ENCODE peak calls at places on chromosomes 12 and 14, in ten cellular contexts. N is choroid plexus epithelial cell, E is stomach, P is astrocyte of the spinal cord, K is IMR-90, X is upper lobe of right lung, Y is coronary artery, L is adrenal gland, R is PC-3, O is GM12865. B is an unnamed sample.

GRCh38 chr12:125650587-125650986 is 585.4 kb downstream of the AACS start:
- DNase-seq in N (no peak), E (no peak), P (no peak), K (no peak), X (no peak), Y (no peak), L (no peak), R (no peak), O (no peak), B (no peak)

GRCh38 chr12:2580821-2581220 is 213.9 kb upstream of the FKBP4 start:
- DNase-seq in N (peak; percentile 57), E (no peak), P (peak; percentile 14), K (peak; percentile 83), X (no peak), Y (no peak), L (no peak), R (no peak), O (peak; percentile 10), B (no peak)

GRCh38 chr14:34231626-34232025 is 230.4 kb downstream of the SPTSSA start:
- DNase-seq in N (no peak), E (peak; percentile 31), P (peak; percentile 15), K (no peak), X (no peak), Y (no peak), L (no peak), R (no peak), O (no peak), B (no peak)

GRCh38 chr12:85829391-85829790 is 6.8 kb downstream of the RASSF9 start:
- DNase-seq in N (peak; percentile 40), E (no peak), P (peak; percentile 49), K (peak; percentile 46), X (no peak), Y (no peak), L (no peak), R (peak; percentile 34), O (no peak), B (no peak)

GRCh38 chr12:57874166-57875108 is 27.9 kb upstream of the CTDSP2 start:
- DNase-seq in N (no peak), E (no peak), P (no peak), K (no peak), X (no peak), Y (no peak), L (no peak), R (no peak), O (no peak), B (no peak)

GRCh38 chr12:77190022-77190421 is 124.7 kb upstream of the E2F7 start:
- DNase-seq in N (peak; percentile 84), E (no peak), P (peak; percentile 91), K (peak; percentile 89), X (no peak), Y (no peak), L (no peak), R (no peak), O (no peak), B (no peak)

GRCh38 chr14:37087520-37087919 is 84.9 kb downstream of the SLC25A21 start:
- DNase-seq in N (no peak), E (no peak), P (no peak), K (no peak), X (no peak), Y (no peak), L (no peak), R (no peak), O (no peak), B (no peak)

GRCh38 chr14:21096889-21097615 is 1.4 kb downstream of the ZNF219 start:
- DNase-seq in N (no peak), E (no peak), P (no peak), K (no peak), X (no peak), Y (no peak), L (no peak), R (no peak), O (no peak), B (no peak)

GRCh38 chr12:118850244-118850825 is 131.0 kb upstream of the SRRM4 start:
- DNase-seq in N (no peak), E (no peak), P (no peak), K (no peak), X (no peak), Y (no peak), L (no peak), R (peak; percentile 46), O (peak; percentile 48), B (peak; percentile 39)

GRCh38 chr12:17588968-17589367 is 501.0 kb downstream of the RERGL start:
- DNase-seq in N (no peak), E (no peak), P (no peak), K (no peak), X (no peak), Y (no peak), L (no peak), R (peak; percentile 70), O (no peak), B (no peak)

GRCh38 chr12:121009744-121010143 is 6.5 kb downstream of the C12orf43 start:
- DNase-seq in N (peak; percentile 75), E (peak; percentile 76), P (peak; percentile 33), K (peak; percentile 42), X (no peak), Y (no peak), L (no peak), R (peak; percentile 69), O (no peak), B (no peak)

GRCh38 chr14:74630881-74631690 is 19.0 kb upstream of the LTBP2 start:
- DNase-seq in N (no peak), E (no peak), P (no peak), K (peak; percentile 69), X (no peak), Y (no peak), L (no peak), R (no peak), O (no peak), B (no peak)

GRCh38 chr12:90028620-90029051 is 320.0 kb upstream of the ATP2B1 start:
- DNase-seq in N (peak; percentile 32), E (no peak), P (no peak), K (peak; percentile 33), X (no peak), Y (no peak), L (no peak), R (peak; percentile 65), O (no peak), B (no peak)

GRCh38 chr12:13024151-13024946 is 19.8 kb upstream of the FAM234B start:
- DNase-seq in N (peak; percentile 75), E (peak; percentile 31), P (peak; percentile 77), K (peak; percentile 82), X (no peak), Y (no peak), L (peak; percentile 20), R (no peak), O (no peak), B (no peak)

GRCh38 chr14:102255401-102256190 is 49.4 kb downstream of the MOK start:
- DNase-seq in N (peak; percentile 65), E (no peak), P (peak; percentile 43), K (peak; percentile 88), X (peak; percentile 46), Y (no peak), L (no peak), R (no peak), O (no peak), B (no peak)

DNA sequence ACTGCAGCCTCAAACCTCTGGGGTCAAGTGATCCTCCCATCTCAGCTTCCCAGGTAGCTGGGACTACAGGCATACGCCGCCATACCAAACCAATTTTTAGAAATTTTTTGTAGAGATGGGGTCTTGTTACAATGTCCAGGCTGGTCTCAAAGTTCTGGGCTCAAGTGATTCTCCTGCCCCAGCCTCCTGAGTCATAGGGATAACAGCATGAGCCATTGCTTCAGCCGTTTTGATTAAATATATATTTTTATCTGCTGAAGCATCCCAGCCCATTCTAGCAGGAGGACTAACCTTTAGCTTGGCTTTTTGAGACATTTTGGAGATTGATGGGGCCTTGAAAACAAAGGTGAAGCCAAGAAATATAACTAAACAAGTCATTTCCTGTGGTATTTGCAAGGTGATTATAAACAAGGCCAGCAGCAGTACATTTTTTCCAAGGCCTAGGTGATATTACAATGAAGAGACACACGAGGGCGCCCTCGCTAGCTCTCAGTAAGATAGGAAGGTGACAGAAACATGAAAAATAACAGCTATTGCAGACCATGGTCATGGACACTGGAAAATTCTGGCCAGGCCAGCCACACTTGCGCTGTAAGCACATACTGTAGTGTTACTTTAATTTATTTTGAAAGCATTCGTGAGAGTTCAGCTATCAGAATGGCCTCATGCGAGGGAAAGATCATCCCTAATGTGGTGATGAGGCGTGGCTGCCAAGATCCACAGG is 63.4 kb downstream of the DGLUCY start:
- DNase-seq in N (peak; percentile 88), E (peak; percentile 65), P (peak; percentile 81), K (peak; percentile 70), X (no peak), Y (no peak), L (peak; percentile 71), R (peak; percentile 89), O (peak; percentile 82), B (peak; percentile 84)
- TF ChIP-seq CTCF in N (peak; percentile 86), E (peak; percentile 65), P (peak; percentile 77), K (peak; percentile 83), X (peak; percentile 84), Y (peak; percentile 47), L (peak; percentile 82), R (peak; percentile 93), O (peak; percentile 67), B (peak; percentile 90)

DNA sequence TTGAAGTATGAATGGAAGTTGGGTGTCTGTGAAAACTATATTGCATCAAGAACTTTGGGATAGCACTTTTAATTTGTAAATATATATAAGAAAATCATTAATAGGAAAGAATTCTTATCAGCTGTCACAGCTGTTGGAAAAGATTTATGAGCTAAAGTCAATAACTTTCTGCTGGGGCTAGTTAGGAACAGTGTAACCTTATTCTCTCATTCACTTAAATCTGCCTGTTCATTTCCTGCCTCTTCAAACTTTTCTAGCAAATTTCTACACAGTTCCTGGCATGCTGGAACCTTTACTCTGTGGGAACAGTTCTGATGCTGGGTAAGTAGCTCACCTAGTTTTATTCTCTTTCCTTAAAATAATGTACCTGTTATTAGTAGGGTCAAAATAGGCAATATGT is 109.9 kb downstream of the SCN8A start:
- DNase-seq in N (no peak), E (no peak), P (no peak), K (no peak), X (no peak), Y (no peak), L (no peak), R (no peak), O (no peak), B (no peak)
- TF ChIP-seq CTCF in N (no peak), E (no peak), P (no peak), K (no peak), X (no peak), Y (no peak), L (no peak), R (no peak), O (no peak), B (no peak)

GRCh38 chr12:27243804-27244679 is at the start of gene STK38L:
- DNase-seq in N (peak; percentile 97), E (peak; percentile 97), P (peak; percentile 95), K (peak; percentile 93), X (peak; percentile 100), Y (peak; percentile 99), L (peak; percentile 97), R (peak; percentile 98), O (peak; percentile 98), B (peak; percentile 99)
- TF ChIP-seq CTCF in N (peak; percentile 32), E (no peak), P (peak; percentile 45), K (peak; percentile 49), X (peak; percentile 31), Y (peak; percentile 13), L (peak; percentile 17), R (peak; percentile 51), O (peak; percentile 30), B (no peak)

GRCh38 chr14:30185832-30186231 is 258.2 kb upstream of the PRKD1 start:
- DNase-seq in N (no peak), E (no peak), P (no peak), K (no peak), X (no peak), Y (no peak), L (no peak), R (no peak), O (no peak), B (no peak)
- TF ChIP-seq CTCF in N (no peak), E (no peak), P (peak; percentile 10), K (no peak), X (no peak), Y (no peak), L (no peak), R (no peak), O (no peak), B (no peak)

GRCh38 chr14:54564071-54564798 is 2.7 kb upstream of the SAMD4A start:
- DNase-seq in N (peak; percentile 67), E (no peak), P (peak; percentile 64), K (peak; percentile 48), X (no peak), Y (no peak), L (no peak), R (peak; percentile 86), O (peak; percentile 60), B (no peak)
- TF ChIP-seq CTCF in N (peak; percentile 68), E (peak; percentile 79), P (peak; percentile 68), K (peak; percentile 82), X (peak; percentile 89), Y (peak; percentile 64), L (peak; percentile 93), R (peak; percentile 99), O (peak; percentile 63), B (peak; percentile 92)